ENCODE peak calls at places on chromosomes 11 and 22, in four cellular contexts. One of them, this sample, is unnamed.

GRCh38 chr22:22161924-22162851 is 82.4 kb upstream of the VPREB1 start:
- DNase-seq in IMR-90: no peak
- DNase-seq in H1: no peak
- DNase-seq in mesendoderm: no peak
- DNase-seq in this sample: no peak

GRCh38 chr11:37402663-37403062 is 804.6 kb upstream of the RAG2 start:
- DNase-seq in IMR-90: no peak
- DNase-seq in H1: no peak
- DNase-seq in mesendoderm: no peak
- DNase-seq in this sample: no peak

GRCh38 chr22:39148727-39149535 is 3.5 kb downstream of the CBX7 start:
- DNase-seq in IMR-90: no peak
- DNase-seq in H1: no peak
- DNase-seq in mesendoderm: peak
- DNase-seq in this sample: peak

GRCh38 chr22:41822289-41823057 is 10.4 kb upstream of the SREBF2 start:
- DNase-seq in IMR-90: peak
- DNase-seq in H1: no peak
- DNase-seq in mesendoderm: peak
- DNase-seq in this sample: no peak

GRCh38 chr11:110774138-110775014 is 62.1 kb upstream of the ARHGAP20 start:
- DNase-seq in IMR-90: peak
- DNase-seq in H1: no peak
- DNase-seq in mesendoderm: no peak
- DNase-seq in this sample: no peak

GRCh38 chr11:58741127-58741526 is 9.4 kb upstream of the GLYAT start:
- DNase-seq in IMR-90: no peak
- DNase-seq in H1: no peak
- DNase-seq in mesendoderm: no peak
- DNase-seq in this sample: no peak

GRCh38 chr22:48247829-48248228 is 1485.4 kb downstream of the TBC1D22A start:
- DNase-seq in IMR-90: no peak
- DNase-seq in H1: no peak
- DNase-seq in mesendoderm: no peak
- DNase-seq in this sample: no peak

GRCh38 chr11:114315749-114316368 is 19.7 kb downstream of the NNMT start:
- DNase-seq in IMR-90: no peak
- DNase-seq in H1: no peak
- DNase-seq in mesendoderm: peak
- DNase-seq in this sample: no peak

GRCh38 chr11:1916986-1917522 is 2.4 kb upstream of the TNNT3 start:
- DNase-seq in IMR-90: no peak
- DNase-seq in H1: no peak
- DNase-seq in mesendoderm: no peak
- DNase-seq in this sample: no peak

GRCh38 chr11:1870721-1871466 is 18.0 kb downstream of the LSP1 start:
- DNase-seq in IMR-90: no peak
- DNase-seq in H1: no peak
- DNase-seq in mesendoderm: no peak
- DNase-seq in this sample: no peak

GRCh38 chr22:41870786-41871185 is 37.9 kb downstream of the SREBF2 start:
- DNase-seq in IMR-90: no peak
- DNase-seq in H1: no peak
- DNase-seq in mesendoderm: no peak
- DNase-seq in this sample: no peak

GRCh38 chr11:67178878-67179277 is 59.8 kb downstream of the KDM2A start:
- DNase-seq in IMR-90: peak
- DNase-seq in H1: no peak
- DNase-seq in mesendoderm: no peak
- DNase-seq in this sample: no peak

GRCh38 chr22:32286290-32286840 is 31.2 kb upstream of the SLC5A4 start:
- DNase-seq in IMR-90: no peak
- DNase-seq in H1: no peak
- DNase-seq in mesendoderm: peak
- DNase-seq in this sample: no peak

GRCh38 chr22:26669060-26669481 is 11.7 kb downstream of the MIAT start:
- DNase-seq in IMR-90: peak
- DNase-seq in H1: no peak
- DNase-seq in mesendoderm: peak
- DNase-seq in this sample: peak

GRCh38 chr11:58222730-58223129 is 6.0 kb downstream of the OR10Q1 start:
- DNase-seq in IMR-90: peak
- DNase-seq in H1: no peak
- DNase-seq in mesendoderm: no peak
- DNase-seq in this sample: no peak

GRCh38 chr11:24683578-24683977 is 186.7 kb downstream of the LUZP2 start:
- DNase-seq in IMR-90: no peak
- DNase-seq in H1: no peak
- DNase-seq in mesendoderm: no peak
- DNase-seq in this sample: no peak

GRCh38 chr11:117717485-117718314 is 79.3 kb downstream of the DSCAML1 start:
- DNase-seq in IMR-90: no peak
- DNase-seq in H1: no peak
- DNase-seq in mesendoderm: peak
- DNase-seq in this sample: peak

GRCh38 chr11:34631297-34631696 is 10.4 kb downstream of the EHF start:
- DNase-seq in IMR-90: no peak
- DNase-seq in H1: no peak
- DNase-seq in mesendoderm: no peak
- DNase-seq in this sample: no peak

GRCh38 chr11:2271327-2272240 is 1.2 kb upstream of the ASCL2 start:
- DNase-seq in IMR-90: no peak
- DNase-seq in H1: no peak
- DNase-seq in mesendoderm: no peak
- DNase-seq in this sample: peak

GRCh38 chr11:65663634-65664200 is 1.0 kb upstream of the RELA start:
- DNase-seq in IMR-90: peak
- DNase-seq in H1: no peak
- DNase-seq in mesendoderm: no peak
- DNase-seq in this sample: no peak

GRCh38 chr11:72220696-72221363 is 3.7 kb upstream of the INPPL1 start:
- DNase-seq in IMR-90: no peak
- DNase-seq in H1: no peak
- DNase-seq in mesendoderm: no peak
- DNase-seq in this sample: peak

GRCh38 chr11:111091341-111091740 is 154.2 kb upstream of the POU2AF2 start:
- DNase-seq in IMR-90: no peak
- DNase-seq in H1: no peak
- DNase-seq in mesendoderm: no peak
- DNase-seq in this sample: no peak

GRCh38 chr22:24430431-24431308 is 3.3 kb downstream of the ADORA2A start:
- DNase-seq in IMR-90: no peak
- DNase-seq in H1: no peak
- DNase-seq in mesendoderm: no peak
- DNase-seq in this sample: no peak

GRCh38 chr11:113805640-113806039 is 26.0 kb downstream of the CLDN25 start:
- DNase-seq in IMR-90: peak
- DNase-seq in H1: no peak
- DNase-seq in mesendoderm: no peak
- DNase-seq in this sample: no peak

GRCh38 chr11:112697779-112698178 is 263.4 kb upstream of the NCAM1 start:
- DNase-seq in IMR-90: no peak
- DNase-seq in H1: no peak
- DNase-seq in mesendoderm: no peak
- DNase-seq in this sample: no peak

GRCh38 chr11:82703796-82704195 is 29.9 kb downstream of the FAM181B start:
- DNase-seq in IMR-90: no peak
- DNase-seq in H1: no peak
- DNase-seq in mesendoderm: peak
- DNase-seq in this sample: no peak

GRCh38 chr11:12248330-12248729 is 129.0 kb upstream of the PARVA start:
- DNase-seq in IMR-90: peak
- DNase-seq in H1: no peak
- DNase-seq in mesendoderm: no peak
- DNase-seq in this sample: no peak

GRCh38 chr22:37566329-37566837 is 6.1 kb downstream of the CDC42EP1 start:
- DNase-seq in IMR-90: no peak
- DNase-seq in H1: no peak
- DNase-seq in mesendoderm: no peak
- DNase-seq in this sample: peak

GRCh38 chr11:43856988-43857387 is 23.6 kb upstream of the ALKBH3 start:
- DNase-seq in IMR-90: no peak
- DNase-seq in H1: no peak
- DNase-seq in mesendoderm: no peak
- DNase-seq in this sample: no peak

GRCh38 chr22:25806579-25806978 is 64.6 kb downstream of the MYO18B start:
- DNase-seq in IMR-90: no peak
- DNase-seq in H1: no peak
- DNase-seq in mesendoderm: no peak
- DNase-seq in this sample: no peak

GRCh38 chr11:20061766-20062165 is 98.5 kb downstream of the DBX1 start:
- DNase-seq in IMR-90: no peak
- DNase-seq in H1: no peak
- DNase-seq in mesendoderm: no peak
- DNase-seq in this sample: no peak

GRCh38 chr22:31872209-31872608 is 72.1 kb upstream of the YWHAH start:
- DNase-seq in IMR-90: no peak
- DNase-seq in H1: no peak
- DNase-seq in mesendoderm: peak
- DNase-seq in this sample: peak

DNA sequence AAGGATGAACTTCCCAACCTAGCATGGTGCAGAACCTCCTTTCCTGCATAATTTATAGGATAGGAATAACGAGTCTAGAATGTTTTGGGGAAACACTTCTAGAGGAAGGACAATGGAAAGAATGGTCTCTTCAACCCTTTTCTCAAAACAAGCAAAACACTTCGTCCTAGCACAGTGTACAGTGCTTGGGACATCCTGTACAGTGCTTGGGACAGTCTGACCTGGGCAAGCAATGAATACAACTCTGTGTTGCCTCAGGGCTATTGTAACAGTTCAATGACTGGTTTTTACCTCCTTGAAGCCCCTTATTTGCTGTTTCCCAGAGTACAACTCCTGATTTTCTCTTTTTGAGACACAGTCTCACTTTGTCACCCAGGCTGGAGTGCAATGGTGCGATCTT is 1.6 kb upstream of the ADAMTS8 start:
- DNase-seq in IMR-90: no peak
- DNase-seq in H1: no peak
- DNase-seq in mesendoderm: no peak
- DNase-seq in this sample: no peak
- H4K5ac ChIP-seq in IMR-90: no peak
- H4K5ac ChIP-seq in H1: no peak
- H4K5ac ChIP-seq in mesendoderm: no peak
- H4K5ac ChIP-seq in this sample: no peak

DNA sequence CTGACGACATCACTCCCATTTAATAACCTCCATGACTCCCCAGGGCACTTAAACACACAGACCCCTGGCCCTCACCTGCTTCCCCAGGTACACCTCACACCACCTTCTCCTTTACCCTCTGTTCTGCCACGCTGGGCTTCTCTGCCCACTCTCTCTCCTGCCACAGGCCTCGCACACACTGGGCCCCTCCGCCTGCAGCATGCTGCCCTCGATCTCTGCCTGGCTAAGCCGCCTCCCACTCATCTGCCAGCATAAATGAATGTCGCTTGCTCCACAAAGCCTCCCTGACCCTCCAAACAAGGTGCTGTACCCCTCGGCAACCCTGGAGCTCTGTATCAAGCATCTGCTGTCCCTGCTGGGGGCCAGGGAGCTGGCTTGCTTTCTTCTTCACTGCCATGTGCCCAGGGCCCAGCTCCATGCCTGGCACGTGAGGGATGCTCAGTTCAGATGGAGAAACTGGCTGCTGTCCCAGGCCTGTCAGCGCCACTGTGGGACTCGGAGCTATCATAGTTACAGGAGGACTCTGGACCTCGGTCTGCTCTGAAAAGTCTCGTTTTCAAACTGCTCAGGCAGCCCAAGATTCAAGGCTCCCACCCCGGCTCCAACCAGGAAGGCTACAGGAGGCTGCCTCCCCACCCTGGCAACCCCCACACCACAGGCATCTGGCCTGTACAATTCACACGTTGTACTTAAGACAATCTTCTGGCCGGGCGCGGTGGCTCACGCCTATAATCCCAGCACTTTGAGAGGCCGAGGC is 11.9 kb downstream of the TTLL1 start:
- DNase-seq in IMR-90: no peak
- DNase-seq in H1: no peak
- DNase-seq in mesendoderm: no peak
- DNase-seq in this sample: no peak
- H4K5ac ChIP-seq in IMR-90: no peak
- H4K5ac ChIP-seq in H1: no peak
- H4K5ac ChIP-seq in mesendoderm: no peak
- H4K5ac ChIP-seq in this sample: no peak

GRCh38 chr22:29299136-29299900 is 7.1 kb upstream of the GAS2L1 start:
- DNase-seq in IMR-90: no peak
- DNase-seq in H1: no peak
- DNase-seq in mesendoderm: no peak
- DNase-seq in this sample: no peak
- H4K5ac ChIP-seq in IMR-90: no peak
- H4K5ac ChIP-seq in H1: no peak
- H4K5ac ChIP-seq in mesendoderm: no peak
- H4K5ac ChIP-seq in this sample: no peak

DNA sequence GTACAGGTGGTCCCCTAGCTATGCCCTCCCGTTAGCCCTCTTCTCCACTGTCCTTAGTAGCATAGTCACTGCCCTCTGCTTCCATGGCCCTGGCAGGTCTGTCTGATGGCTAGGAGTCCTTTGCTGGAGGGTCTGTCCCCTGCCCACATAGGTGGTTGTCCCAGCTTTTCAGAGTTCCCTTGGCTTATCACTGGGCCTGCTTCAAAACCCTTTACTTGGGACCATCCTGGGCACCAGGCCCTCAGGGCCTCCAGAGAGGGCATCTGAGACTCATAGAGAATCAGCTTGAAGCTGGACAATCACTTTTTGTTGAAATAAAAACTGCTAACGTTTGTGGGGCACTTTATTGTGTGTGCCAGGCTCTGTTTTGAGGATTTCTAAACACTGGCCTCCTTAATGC is 750 bp upstream of the KCNK4 start:
- DNase-seq in IMR-90: no peak
- DNase-seq in H1: no peak
- DNase-seq in mesendoderm: no peak
- DNase-seq in this sample: no peak
- H4K5ac ChIP-seq in IMR-90: no peak
- H4K5ac ChIP-seq in H1: no peak
- H4K5ac ChIP-seq in mesendoderm: no peak
- H4K5ac ChIP-seq in this sample: no peak